ENCODE peak calls at places on chromosomes 3 and 15, in seven cellular contexts. V is body of pancreas, A is esophagus squamous epithelium, U is sigmoid colon, E is IMR-90, N is K562, G is heart left ventricle. O is an unnamed sample.

GRCh38 chr3:127044996-127045395 is 62.1 kb downstream of the PLXNA1 start:
- DNase-seq in V (no peak), A (no peak), U (no peak), E (peak), N (peak), G (no peak), O (peak)

GRCh38 chr3:153615863-153616262 is 453.8 kb downstream of the RAP2B start:
- DNase-seq in V (no peak), A (no peak), U (no peak), E (no peak), N (no peak), G (no peak), O (no peak)

GRCh38 chr15:37045859-37046318 is 54.5 kb downstream of the MEIS2 start:
- DNase-seq in V (no peak), A (no peak), U (no peak), E (no peak), N (no peak), G (no peak), O (no peak)

GRCh38 chr3:12507871-12508281 is 23.6 kb downstream of the TSEN2 start:
- DNase-seq in V (no peak), A (no peak), U (no peak), E (peak), N (no peak), G (peak), O (peak)

GRCh38 chr3:144770813-144771400 is 799.3 kb downstream of the DIPK2A start:
- DNase-seq in V (no peak), A (no peak), U (no peak), E (peak), N (no peak), G (no peak), O (no peak)

GRCh38 chr3:160686955-160687535 is 10.1 kb downstream of the ARL14 start:
- DNase-seq in V (no peak), A (no peak), U (no peak), E (peak), N (no peak), G (no peak), O (no peak)

GRCh38 chr3:50626406-50626805 is 9.5 kb downstream of the MAPKAPK3 start:
- DNase-seq in V (no peak), A (no peak), U (no peak), E (no peak), N (no peak), G (no peak), O (no peak)

GRCh38 chr3:57164606-57165573 is at the start of gene IL17RD:
- DNase-seq in V (peak), A (no peak), U (peak), E (peak), N (peak), G (peak), O (peak)

GRCh38 chr3:153072856-153073255 is 89.2 kb upstream of the RAP2B start:
- DNase-seq in V (no peak), A (no peak), U (no peak), E (no peak), N (no peak), G (no peak), O (no peak)

GRCh38 chr15:45637552-45638033 is 2.8 kb downstream of the SQOR start:
- DNase-seq in V (peak), A (no peak), U (peak), E (peak), N (peak), G (peak), O (no peak)

GRCh38 chr15:60507596-60508424 is 28.9 kb upstream of the ICE2 start:
- DNase-seq in V (peak), A (no peak), U (peak), E (peak), N (peak), G (no peak), O (no peak)

DNA sequence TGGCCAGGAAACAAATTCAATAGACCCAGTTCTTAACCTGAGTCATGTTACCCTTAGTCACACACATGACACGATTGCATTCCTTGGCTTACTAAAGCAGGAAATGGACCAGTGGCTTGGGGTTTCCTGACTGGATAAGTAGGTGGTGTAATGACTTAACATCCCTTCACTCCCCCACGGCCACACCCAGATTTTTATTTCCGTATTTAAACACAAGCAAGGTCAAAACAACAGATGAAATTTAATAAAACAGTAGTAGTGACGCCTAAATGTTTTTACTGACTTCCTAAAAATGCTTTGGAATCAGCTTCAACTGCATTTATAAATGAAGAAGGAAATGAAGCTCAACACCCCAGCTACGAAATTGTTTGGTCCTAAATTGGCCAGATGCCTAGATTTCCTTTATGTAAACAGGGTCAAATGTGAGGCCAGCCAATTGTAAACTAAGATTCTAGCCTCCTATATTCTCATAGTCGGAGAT is 324.3 kb downstream of the CHST2 start:
- DNase-seq in V (peak), A (no peak), U (peak), E (peak), N (peak), G (peak), O (peak)
- TF ChIP-seq POLR2A in V (no peak), A (no peak), U (no peak), E (no peak), N (no peak), G (no peak), O (no peak)

GRCh38 chr15:85356276-85356675 is 24.1 kb upstream of the AKAP13 start:
- DNase-seq in V (no peak), A (no peak), U (no peak), E (no peak), N (no peak), G (no peak), O (no peak)
- TF ChIP-seq POLR2A in V (no peak), A (no peak), U (no peak), E (no peak), N (no peak), G (no peak), O (no peak)

DNA sequence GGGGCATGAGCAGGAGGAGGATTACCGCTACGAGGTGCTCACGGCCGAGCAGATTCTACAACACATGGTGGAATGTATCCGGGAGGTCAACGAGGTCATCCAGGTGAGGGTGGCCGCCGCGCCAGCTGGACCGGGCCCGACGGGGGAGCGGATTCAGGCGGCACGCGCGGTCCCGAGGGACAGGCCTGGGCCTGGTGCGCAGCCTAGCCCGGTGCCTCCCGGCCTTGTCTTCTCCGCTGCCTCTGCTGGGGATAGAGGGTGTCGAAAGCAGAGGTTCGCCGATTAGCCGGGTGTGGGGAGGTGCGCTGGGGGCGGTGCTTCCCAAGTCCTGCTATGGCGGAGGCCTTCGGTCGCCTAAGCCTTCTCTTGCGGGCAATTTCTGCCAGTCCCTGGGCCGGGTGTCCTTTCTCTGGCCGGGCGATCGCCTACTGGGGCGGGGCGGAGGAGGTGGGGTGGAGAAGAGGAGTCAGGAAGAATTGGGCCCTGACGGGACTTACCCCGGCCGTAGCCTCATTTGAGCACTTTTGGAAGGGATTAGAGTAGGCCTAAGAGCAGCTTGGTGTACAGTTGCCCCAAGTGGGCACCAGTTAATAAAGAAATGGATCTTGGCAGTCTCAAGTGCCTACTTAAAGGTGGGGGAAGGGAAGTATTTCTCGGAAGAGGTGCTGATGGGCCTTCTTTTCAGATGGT is 927 bp downstream of the ARIH1 start:
- DNase-seq in V (peak), A (peak), U (peak), E (peak), N (peak), G (peak), O (peak)
- TF ChIP-seq POLR2A in V (peak), A (no peak), U (peak), E (peak), N (peak), G (no peak), O (peak)

GRCh38 chr3:53254810-53255359 is 937 bp downstream of the TKT start:
- DNase-seq in V (peak), A (no peak), U (peak), E (peak), N (peak), G (peak), O (peak)
- TF ChIP-seq POLR2A in V (peak), A (no peak), U (peak), E (no peak), N (peak), G (no peak), O (no peak)

DNA sequence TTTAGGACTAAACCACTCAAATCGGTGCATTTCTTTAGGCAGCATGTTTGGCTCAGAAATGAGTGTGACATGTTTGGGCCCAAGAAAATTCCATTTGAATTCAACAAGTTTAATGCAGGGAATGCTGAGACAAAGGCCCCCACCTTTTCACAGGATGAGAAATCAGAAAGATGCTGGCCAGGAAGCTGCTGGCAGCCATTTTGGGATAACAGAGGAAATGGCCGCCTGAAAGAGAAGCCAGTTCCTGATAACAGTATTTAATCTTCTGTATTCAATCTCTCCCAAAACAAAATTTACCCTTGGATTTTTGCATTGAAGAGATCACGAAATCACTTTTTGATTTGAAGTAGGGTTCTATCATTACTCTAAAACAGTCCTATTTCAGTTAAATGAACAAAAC is 350.9 kb downstream of the SLC9A9 start:
- DNase-seq in V (no peak), A (no peak), U (no peak), E (no peak), N (no peak), G (no peak), O (no peak)
- TF ChIP-seq POLR2A in V (no peak), A (no peak), U (no peak), E (no peak), N (no peak), G (no peak), O (no peak)